ENCODE peak calls at places on chromosomes 13 and 19, in six cellular contexts. M is AG09309; A is mucosa of descending colon; P is NCI-H1930; S is activated CD4-positive, alpha-beta T cell treated with anti-CD3 and anti-CD28 coated beads, Interleukin-2, amount 10 ng/mL, durations not matched to agents 7 days and 5 days; V is AG20443. Z is an unnamed sample.

GRCh38 chr19:39599116-39599515 is 3.2 kb upstream of the LGALS13 start:
- DNase-seq in M (no peak), A (no peak), P (no peak), S (peak), V (peak), Z (peak)

GRCh38 chr19:40933025-40933424 is 51.0 kb upstream of the CYP2A7 start:
- DNase-seq in M (no peak), A (no peak), P (no peak), S (no peak), V (no peak), Z (no peak)

GRCh38 chr13:32639502-32640105 is 53.4 kb downstream of the PDS5B start:
- DNase-seq in M (peak), A (peak), P (no peak), S (peak), V (peak), Z (peak)

GRCh38 chr13:106987435-106987800 is 419.5 kb upstream of the ARGLU1 start:
- DNase-seq in M (no peak), A (no peak), P (no peak), S (no peak), V (no peak), Z (no peak)

GRCh38 chr13:65600702-65601101 is 1629.4 kb downstream of the PCDH9 start:
- DNase-seq in M (no peak), A (no peak), P (no peak), S (no peak), V (no peak), Z (no peak)

GRCh38 chr13:26563713-26564112 is 6.2 kb downstream of the WASF3 start:
- DNase-seq in M (no peak), A (no peak), P (no peak), S (no peak), V (no peak), Z (no peak)

GRCh38 chr19:32339988-32340874 is 5.2 kb upstream of the ZNF507 start:
- DNase-seq in M (no peak), A (peak), P (peak), S (peak), V (peak), Z (peak)

GRCh38 chr19:17104679-17105078 is 29.1 kb downstream of the MYO9B start:
- DNase-seq in M (no peak), A (no peak), P (no peak), S (no peak), V (no peak), Z (no peak)

GRCh38 chr13:30868806-30869470 is 37.1 kb upstream of the MEDAG start:
- DNase-seq in M (no peak), A (no peak), P (no peak), S (no peak), V (no peak), Z (no peak)

GRCh38 chr19:3649888-3650287 is 23.3 kb upstream of the CACTIN start:
- DNase-seq in M (no peak), A (no peak), P (no peak), S (no peak), V (no peak), Z (no peak)

GRCh38 chr19:12092065-12092867 is 27.7 kb downstream of the ZNF844 start:
- DNase-seq in M (peak), A (peak), P (no peak), S (peak), V (peak), Z (peak)

GRCh38 chr13:100550433-100550832 is 38.2 kb downstream of the GGACT start:
- DNase-seq in M (peak), A (no peak), P (no peak), S (no peak), V (peak), Z (no peak)

GRCh38 chr13:50910483-50910805 is 853 bp downstream of the RNASEH2B start:
- DNase-seq in M (no peak), A (no peak), P (no peak), S (no peak), V (peak), Z (no peak)

GRCh38 chr19:8611890-8612806 is 1.6 kb upstream of the ADAMTS10 start:
- DNase-seq in M (peak), A (peak), P (no peak), S (no peak), V (peak), Z (no peak)

GRCh38 chr19:40530091-40530901 is 46.4 kb upstream of the SHKBP1 start:
- DNase-seq in M (no peak), A (no peak), P (peak), S (peak), V (peak), Z (no peak)

GRCh38 chr19:861099-861755 is 1.8 kb downstream of the CFD start:
- DNase-seq in M (no peak), A (no peak), P (no peak), S (no peak), V (no peak), Z (no peak)

Z was measured in NAMALWA.